ENCODE peak calls at places on chromosome X, in four cellular contexts. Z is activated CD4-positive, alpha-beta T cell treated with anti-CD3 and anti-CD28 coated beads, Interleukin-2, amount 50 U/mL, for 24 hours; M is tibial nerve; X is coronary artery. O is an unnamed sample.

GRCh38 chrX:47482065-47482511 is 934 bp downstream of the ZNF41 start:
- DNase-seq in Z (no peak), M (no peak), X (no peak), O (no peak)

GRCh38 chrX:107673933-107674479 is 45.7 kb downstream of the PRPS1 start:
- DNase-seq in Z (peak), M (peak), X (peak), O (peak)

GRCh38 chrX:135421537-135421931 is 210 bp upstream of the SMIM10L2A start:
- DNase-seq in Z (peak), M (peak), X (no peak), O (peak)

GRCh38 chrX:74924449-74925209 is 623 bp downstream of the NEXMIF start:
- DNase-seq in Z (peak), M (peak), X (no peak), O (peak)

GRCh38 chrX:44400588-44400987 is 57.1 kb upstream of the EFHC2 start:
- DNase-seq in Z (peak), M (no peak), X (no peak), O (no peak)

GRCh38 chrX:12891167-12891566 is 15.3 kb upstream of the TLR8 start:
- DNase-seq in Z (no peak), M (no peak), X (no peak), O (no peak)

GRCh38 chrX:106875151-106875550 is 28.0 kb downstream of the RIPPLY1 start:
- DNase-seq in Z (no peak), M (no peak), X (no peak), O (no peak)

GRCh38 chrX:9845574-9845948 is 59.3 kb downstream of the SHROOM2 start:
- DNase-seq in Z (no peak), M (no peak), X (no peak), O (no peak)

GRCh38 chrX:124440674-124441073 is 94.3 kb downstream of the SH2D1A start:
- DNase-seq in Z (no peak), M (no peak), X (no peak), O (no peak)

GRCh38 chrX:154443479-154443910 is 446 bp upstream of the FAM50A start:
- DNase-seq in Z (no peak), M (no peak), X (no peak), O (no peak)

GRCh38 chrX:39814391-39814790 is 283.4 kb downstream of the BCOR start:
- DNase-seq in Z (no peak), M (no peak), X (no peak), O (no peak)

GRCh38 chrX:130682990-130683389 is 220.0 kb downstream of the ENOX2 start:
- DNase-seq in Z (no peak), M (no peak), X (no peak), O (no peak)

GRCh38 chrX:117838581-117839331 is 277.9 kb downstream of the KLHL13 start:
- DNase-seq in Z (no peak), M (no peak), X (no peak), O (no peak)

GRCh38 chrX:152819732-152820131 is 10.8 kb downstream of the CETN2 start:
- DNase-seq in Z (no peak), M (no peak), X (no peak), O (no peak)

GRCh38 chrX:63470506-63470905 is 119.4 kb upstream of the SPIN4 start:
- DNase-seq in Z (no peak), M (no peak), X (no peak), O (no peak)

GRCh38 chrX:150575415-150575814 is 7.0 kb downstream of the MTM1 start:
- DNase-seq in Z (peak), M (no peak), X (no peak), O (peak)

GRCh38 chrX:153783378-153784013 is 2.7 kb downstream of the SRPK3 start:
- DNase-seq in Z (no peak), M (no peak), X (no peak), O (no peak)

GRCh38 chrX:135170468-135170867 is 730 bp downstream of the CT55 start:
- DNase-seq in Z (no peak), M (no peak), X (no peak), O (no peak)

GRCh38 chrX:136048446-136048845 is 63.2 kb downstream of the SLC9A6 start:
- DNase-seq in Z (no peak), M (no peak), X (no peak), O (no peak)

GRCh38 chrX:118566359-118566758 is 70.7 kb downstream of the DOCK11 start:
- DNase-seq in Z (no peak), M (no peak), X (no peak), O (no peak)

GRCh38 chrX:1582686-1583437 is 8.5 kb upstream of the AKAP17A start:
- DNase-seq in Z (peak), M (no peak), X (no peak), O (no peak)

GRCh38 chrX:135396109-135396508 is 25.6 kb upstream of the SMIM10L2A start:
- DNase-seq in Z (no peak), M (no peak), X (no peak), O (no peak)

O was measured in breast epithelium.